ENCODE peak calls at places on chromosome 16, in five cellular contexts. One of them, this sample, is unnamed.

GRCh38 chr16:69311533-69312388 is 611 bp downstream of the VPS4A start:
- DNase-seq in transverse colon: peak; percentile 46
- DNase-seq in tibial nerve: no peak
- DNase-seq in HL-60: no peak
- DNase-seq in WTC11: peak; percentile 44
- DNase-seq in this sample: no peak

GRCh38 chr16:14284930-14285541 is 213.9 kb downstream of the MRTFB start:
- DNase-seq in tibial nerve: no peak
- DNase-seq in HL-60: peak; percentile 45
- DNase-seq in WTC11: peak; percentile 68
- DNase-seq in transverse colon: peak; percentile 67
- DNase-seq in this sample: peak; percentile 31

GRCh38 chr16:31421587-31421986 is 6.6 kb downstream of the COX6A2 start:
- DNase-seq in tibial nerve: no peak
- DNase-seq in HL-60: no peak
- DNase-seq in transverse colon: no peak
- DNase-seq in WTC11: no peak
- DNase-seq in this sample: no peak

GRCh38 chr16:8716052-8716451 is 41.6 kb downstream of the ABAT start:
- DNase-seq in HL-60: no peak
- DNase-seq in tibial nerve: no peak
- DNase-seq in WTC11: no peak
- DNase-seq in transverse colon: no peak
- DNase-seq in this sample: no peak

GRCh38 chr16:57525761-57526160 is 10.6 kb downstream of the CCDC102A start:
- DNase-seq in transverse colon: no peak
- DNase-seq in HL-60: no peak
- DNase-seq in WTC11: no peak
- DNase-seq in tibial nerve: no peak
- DNase-seq in this sample: no peak

GRCh38 chr16:55871411-55872038 is 3.6 kb downstream of the CES5A start:
- DNase-seq in WTC11: no peak
- DNase-seq in transverse colon: no peak
- DNase-seq in HL-60: no peak
- DNase-seq in tibial nerve: no peak
- DNase-seq in this sample: no peak

GRCh38 chr16:53058441-53058840 is 3.6 kb downstream of the CHD9 start:
- DNase-seq in HL-60: no peak
- DNase-seq in WTC11: no peak
- DNase-seq in transverse colon: no peak
- DNase-seq in tibial nerve: no peak
- DNase-seq in this sample: no peak

GRCh38 chr16:55487048-55487803 is 8.2 kb downstream of the MMP2 start:
- DNase-seq in WTC11: no peak
- DNase-seq in tibial nerve: no peak
- DNase-seq in transverse colon: no peak
- DNase-seq in HL-60: no peak
- DNase-seq in this sample: peak; percentile 94

GRCh38 chr16:51445250-51445649 is 294.2 kb upstream of the SALL1 start:
- DNase-seq in HL-60: no peak
- DNase-seq in WTC11: no peak
- DNase-seq in transverse colon: no peak
- DNase-seq in tibial nerve: no peak
- DNase-seq in this sample: no peak

GRCh38 chr16:3458278-3458851 is 14.9 kb downstream of the NAA60 start:
- DNase-seq in WTC11: peak; percentile 35
- DNase-seq in tibial nerve: no peak
- DNase-seq in transverse colon: peak; percentile 26
- DNase-seq in HL-60: no peak
- DNase-seq in this sample: no peak

GRCh38 chr16:30447512-30448226 is 2.0 kb upstream of the SEPHS2 start:
- DNase-seq in transverse colon: no peak
- DNase-seq in WTC11: no peak
- DNase-seq in HL-60: no peak
- DNase-seq in tibial nerve: no peak
- DNase-seq in this sample: no peak

GRCh38 chr16:86242244-86243122 is 267.8 kb upstream of the FOXF1 start:
- DNase-seq in tibial nerve: no peak
- DNase-seq in WTC11: no peak
- DNase-seq in HL-60: no peak
- DNase-seq in transverse colon: no peak
- DNase-seq in this sample: no peak

GRCh38 chr16:85918436-85918835 is 19.5 kb downstream of the IRF8 start:
- DNase-seq in HL-60: no peak
- DNase-seq in transverse colon: no peak
- DNase-seq in WTC11: no peak
- DNase-seq in tibial nerve: no peak
- DNase-seq in this sample: no peak

GRCh38 chr16:27401768-27402568 is at the start of gene IL21R:
- DNase-seq in tibial nerve: no peak
- DNase-seq in HL-60: peak; percentile 84
- DNase-seq in WTC11: no peak
- DNase-seq in transverse colon: peak; percentile 74
- DNase-seq in this sample: no peak

GRCh38 chr16:63981639-63982038 is 1140.2 kb downstream of the CDH11 start:
- DNase-seq in transverse colon: no peak
- DNase-seq in WTC11: no peak
- DNase-seq in HL-60: no peak
- DNase-seq in tibial nerve: no peak
- DNase-seq in this sample: no peak

GRCh38 chr16:17358350-17358749 is 112.4 kb downstream of the XYLT1 start:
- DNase-seq in HL-60: no peak
- DNase-seq in tibial nerve: no peak
- DNase-seq in WTC11: no peak
- DNase-seq in transverse colon: no peak
- DNase-seq in this sample: no peak

GRCh38 chr16:57507414-57508083 is 21.3 kb upstream of the DOK4 start:
- DNase-seq in WTC11: no peak
- DNase-seq in HL-60: no peak
- DNase-seq in tibial nerve: no peak
- DNase-seq in transverse colon: no peak
- DNase-seq in this sample: no peak

GRCh38 chr16:81928975-81929374 is 82.3 kb downstream of the SDR42E1 start:
- DNase-seq in tibial nerve: no peak
- DNase-seq in transverse colon: no peak
- DNase-seq in HL-60: no peak
- DNase-seq in WTC11: no peak
- DNase-seq in this sample: no peak

GRCh38 chr16:13936596-13937081 is 16.7 kb downstream of the ERCC4 start:
- DNase-seq in tibial nerve: no peak
- DNase-seq in transverse colon: no peak
- DNase-seq in WTC11: no peak
- DNase-seq in HL-60: peak; percentile 59
- DNase-seq in this sample: no peak

GRCh38 chr16:89565506-89566372 is 5.3 kb downstream of the RPL13 start:
- DNase-seq in HL-60: peak; percentile 44
- DNase-seq in WTC11: peak; percentile 77
- DNase-seq in transverse colon: peak; percentile 66
- DNase-seq in tibial nerve: no peak
- DNase-seq in this sample: no peak

GRCh38 chr16:71929048-71929447 is 33.7 kb downstream of the IST1 start:
- DNase-seq in tibial nerve: no peak
- DNase-seq in transverse colon: peak; percentile 26
- DNase-seq in HL-60: no peak
- DNase-seq in WTC11: no peak
- DNase-seq in this sample: peak; percentile 28

GRCh38 chr16:71501562-71501961 is 12.4 kb upstream of the ZNF19 start:
- DNase-seq in HL-60: no peak
- DNase-seq in tibial nerve: no peak
- DNase-seq in WTC11: no peak
- DNase-seq in transverse colon: no peak
- DNase-seq in this sample: no peak

GRCh38 chr16:61149709-61150108 is 886.5 kb downstream of the CDH8 start:
- DNase-seq in tibial nerve: no peak
- DNase-seq in WTC11: no peak
- DNase-seq in transverse colon: no peak
- DNase-seq in HL-60: no peak
- DNase-seq in this sample: no peak

GRCh38 chr16:29898786-29899515 is 399 bp downstream of the SEZ6L2 start:
- DNase-seq in HL-60: no peak
- DNase-seq in tibial nerve: no peak
- DNase-seq in transverse colon: peak; percentile 69
- DNase-seq in WTC11: peak; percentile 83
- DNase-seq in this sample: no peak

GRCh38 chr16:9225527-9226316 is 134.3 kb downstream of the HAPSTR1 start:
- DNase-seq in transverse colon: no peak
- DNase-seq in WTC11: peak; percentile 48
- DNase-seq in HL-60: no peak
- DNase-seq in tibial nerve: no peak
- DNase-seq in this sample: no peak

GRCh38 chr16:68093816-68094613 is 8.8 kb downstream of the NFATC3 start:
- DNase-seq in HL-60: no peak
- DNase-seq in WTC11: no peak
- DNase-seq in tibial nerve: no peak
- DNase-seq in transverse colon: no peak
- DNase-seq in this sample: no peak
- TF ChIP-seq CTCF in HL-60: no peak
- TF ChIP-seq CTCF in WTC11: no peak
- TF ChIP-seq CTCF in tibial nerve: peak; percentile 23
- TF ChIP-seq CTCF in transverse colon: peak; percentile 32
- TF ChIP-seq CTCF in this sample: peak; percentile 72

GRCh38 chr16:1919680-1919998 is 1.4 kb upstream of the HS3ST6 start:
- DNase-seq in HL-60: no peak
- DNase-seq in transverse colon: no peak
- DNase-seq in tibial nerve: no peak
- DNase-seq in WTC11: no peak
- DNase-seq in this sample: no peak
- TF ChIP-seq CTCF in HL-60: no peak
- TF ChIP-seq CTCF in transverse colon: no peak
- TF ChIP-seq CTCF in tibial nerve: no peak
- TF ChIP-seq CTCF in WTC11: no peak
- TF ChIP-seq CTCF in this sample: no peak

GRCh38 chr16:24041834-24042631 is 206.2 kb downstream of the PRKCB start:
- DNase-seq in HL-60: peak; percentile 49
- DNase-seq in transverse colon: peak; percentile 72
- DNase-seq in tibial nerve: no peak
- DNase-seq in WTC11: peak; percentile 83
- DNase-seq in this sample: peak; percentile 0

GRCh38 chr16:24036038-24036543 is 200.3 kb downstream of the PRKCB start:
- DNase-seq in transverse colon: no peak
- DNase-seq in WTC11: no peak
- DNase-seq in HL-60: no peak
- DNase-seq in tibial nerve: no peak
- DNase-seq in this sample: no peak

GRCh38 chr16:24037335-24037734 is 201.6 kb downstream of the PRKCB start:
- DNase-seq in transverse colon: no peak
- DNase-seq in WTC11: no peak
- DNase-seq in HL-60: no peak
- DNase-seq in tibial nerve: no peak
- DNase-seq in this sample: no peak

GRCh38 chr16:24035127-24035842 is 199.5 kb downstream of the PRKCB start:
- DNase-seq in transverse colon: peak; percentile 15
- DNase-seq in WTC11: no peak
- DNase-seq in HL-60: no peak
- DNase-seq in tibial nerve: no peak
- DNase-seq in this sample: no peak

DNA sequence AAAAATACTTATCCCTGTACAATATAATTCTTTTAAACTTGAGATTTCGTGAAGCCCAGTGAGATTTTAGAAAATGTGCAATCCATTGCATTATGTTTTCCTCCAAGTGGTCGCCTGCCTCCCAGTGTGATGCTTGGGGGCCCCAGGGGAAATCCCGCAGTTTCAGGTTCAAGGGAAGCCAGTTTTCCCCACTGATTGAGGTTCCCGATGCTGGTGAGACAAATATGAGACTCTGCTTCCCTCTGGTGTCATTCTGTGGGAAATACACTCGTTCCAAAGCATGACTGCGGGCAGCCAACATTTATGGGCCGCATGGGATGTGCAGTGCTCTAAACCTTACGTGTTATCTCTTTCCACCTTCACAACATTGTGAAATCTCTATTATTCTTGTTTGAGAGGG is 200.8 kb downstream of the PRKCB start:
- DNase-seq in tibial nerve: no peak
- DNase-seq in WTC11: peak; percentile 59
- DNase-seq in transverse colon: peak; percentile 49
- DNase-seq in HL-60: peak; percentile 11
- DNase-seq in this sample: peak; percentile 0
- TF ChIP-seq CTCF in tibial nerve: peak; percentile 61
- TF ChIP-seq CTCF in WTC11: peak; percentile 67
- TF ChIP-seq CTCF in transverse colon: peak; percentile 86
- TF ChIP-seq CTCF in HL-60: peak; percentile 56
- TF ChIP-seq CTCF in this sample: peak; percentile 60

DNA sequence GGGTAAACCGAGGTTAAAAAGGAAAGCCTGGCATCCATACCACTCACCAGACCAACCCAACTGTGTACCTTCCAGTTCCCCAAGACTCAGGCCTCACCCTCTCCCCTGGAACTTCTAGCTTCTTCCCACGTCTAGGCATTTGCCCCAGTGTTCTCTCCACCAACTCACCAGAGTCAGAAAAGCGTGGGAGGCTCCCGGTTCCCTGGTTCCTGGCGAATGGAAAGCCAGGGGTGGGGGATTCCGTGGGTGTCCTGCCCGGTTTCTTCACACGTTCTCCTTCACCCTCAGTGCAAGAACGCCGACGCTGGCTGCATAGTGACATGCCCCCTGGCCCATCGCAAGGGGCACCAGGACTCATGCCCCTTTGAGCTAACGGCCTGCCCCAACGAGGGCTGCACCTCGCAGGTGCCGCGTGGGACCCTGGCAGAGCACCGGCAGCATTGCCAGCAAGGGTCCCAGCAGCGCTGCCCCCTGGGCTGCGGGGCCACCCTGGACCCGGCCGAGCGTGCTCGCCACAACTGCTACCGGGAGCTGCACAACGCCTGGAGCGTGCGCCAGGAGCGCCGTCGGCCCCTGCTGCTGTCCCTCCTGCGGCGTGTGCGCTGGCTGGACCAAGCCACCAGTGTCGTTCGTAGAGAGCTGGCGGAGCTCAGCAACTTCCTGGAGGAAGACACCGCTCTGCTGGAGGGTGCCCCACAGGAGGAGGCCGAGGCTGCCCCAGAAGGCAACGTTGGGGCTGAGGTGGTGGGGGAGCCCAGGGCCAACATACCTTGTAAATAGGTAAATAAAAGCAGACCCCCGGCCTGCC is 1.7 kb downstream of the RNF151 start:
- DNase-seq in tibial nerve: no peak
- DNase-seq in transverse colon: no peak
- DNase-seq in HL-60: no peak
- DNase-seq in WTC11: no peak
- DNase-seq in this sample: no peak
- TF ChIP-seq CTCF in tibial nerve: no peak
- TF ChIP-seq CTCF in transverse colon: no peak
- TF ChIP-seq CTCF in HL-60: no peak
- TF ChIP-seq CTCF in WTC11: no peak
- TF ChIP-seq CTCF in this sample: no peak

This sample was measured in AG09319.